ENCODE peak calls at places on chromosomes 13 and 19, in seven cellular contexts. One of them, this sample, is unnamed.

GRCh38 chr13:44007451-44007850 is 127.7 kb downstream of the LACC1 start:
- DNase-seq in GM03348: no peak
- DNase-seq in gastrocnemius medialis: no peak
- DNase-seq in midbrain: no peak
- DNase-seq in endothelial cell: no peak
- DNase-seq in endodermal cell: no peak
- DNase-seq in right cardiac atrium: no peak
- DNase-seq in this sample: no peak

GRCh38 chr13:60617863-60618733 is 221.1 kb downstream of the TDRD3 start:
- DNase-seq in right cardiac atrium: no peak
- DNase-seq in midbrain: peak
- DNase-seq in endothelial cell: peak
- DNase-seq in endodermal cell: peak
- DNase-seq in gastrocnemius medialis: no peak
- DNase-seq in GM03348: peak
- DNase-seq in this sample: peak

GRCh38 chr19:38809592-38810252 is 3.0 kb downstream of the LGALS4 start:
- DNase-seq in gastrocnemius medialis: no peak
- DNase-seq in GM03348: no peak
- DNase-seq in endothelial cell: no peak
- DNase-seq in midbrain: no peak
- DNase-seq in right cardiac atrium: no peak
- DNase-seq in endodermal cell: no peak
- DNase-seq in this sample: no peak

GRCh38 chr19:32464279-32464678 is 58.7 kb downstream of the DPY19L3 start:
- DNase-seq in endothelial cell: no peak
- DNase-seq in endodermal cell: no peak
- DNase-seq in gastrocnemius medialis: no peak
- DNase-seq in GM03348: peak
- DNase-seq in midbrain: no peak
- DNase-seq in right cardiac atrium: no peak
- DNase-seq in this sample: no peak

GRCh38 chr19:18852634-18853033 is 20.9 kb downstream of the UPF1 start:
- DNase-seq in endothelial cell: no peak
- DNase-seq in right cardiac atrium: peak
- DNase-seq in gastrocnemius medialis: no peak
- DNase-seq in midbrain: no peak
- DNase-seq in GM03348: no peak
- DNase-seq in endodermal cell: no peak
- DNase-seq in this sample: no peak

GRCh38 chr13:79810671-79811070 is 329.7 kb downstream of the NDFIP2 start:
- DNase-seq in GM03348: peak
- DNase-seq in endothelial cell: no peak
- DNase-seq in endodermal cell: no peak
- DNase-seq in midbrain: no peak
- DNase-seq in gastrocnemius medialis: no peak
- DNase-seq in right cardiac atrium: no peak
- DNase-seq in this sample: peak

GRCh38 chr13:18212873-18213272 is 968.8 kb downstream of the TUBA3C start:
- DNase-seq in midbrain: no peak
- DNase-seq in gastrocnemius medialis: no peak
- DNase-seq in endothelial cell: no peak
- DNase-seq in right cardiac atrium: no peak
- DNase-seq in endodermal cell: no peak
- DNase-seq in GM03348: no peak
- DNase-seq in this sample: peak

GRCh38 chr19:54248016-54248601 is 5.5 kb upstream of the LILRA6 start:
- DNase-seq in endodermal cell: peak
- DNase-seq in GM03348: peak
- DNase-seq in gastrocnemius medialis: peak
- DNase-seq in right cardiac atrium: no peak
- DNase-seq in endothelial cell: no peak
- DNase-seq in midbrain: peak
- DNase-seq in this sample: no peak

GRCh38 chr19:46999878-47000277 is 19.8 kb upstream of the NPAS1 start:
- DNase-seq in endodermal cell: no peak
- DNase-seq in GM03348: no peak
- DNase-seq in endothelial cell: no peak
- DNase-seq in gastrocnemius medialis: no peak
- DNase-seq in midbrain: no peak
- DNase-seq in right cardiac atrium: no peak
- DNase-seq in this sample: no peak

GRCh38 chr13:76000131-76000530 is 364.0 kb downstream of the LMO7 start:
- DNase-seq in right cardiac atrium: no peak
- DNase-seq in endothelial cell: no peak
- DNase-seq in gastrocnemius medialis: no peak
- DNase-seq in GM03348: no peak
- DNase-seq in midbrain: no peak
- DNase-seq in endodermal cell: no peak
- DNase-seq in this sample: no peak

GRCh38 chr19:48502720-48503018 is 9.0 kb downstream of the LMTK3 start:
- DNase-seq in endothelial cell: no peak
- DNase-seq in endodermal cell: no peak
- DNase-seq in right cardiac atrium: peak
- DNase-seq in GM03348: no peak
- DNase-seq in midbrain: no peak
- DNase-seq in gastrocnemius medialis: no peak
- DNase-seq in this sample: no peak

GRCh38 chr19:45913874-45914830 is at the start of gene NANOS2:
- DNase-seq in endodermal cell: peak
- DNase-seq in right cardiac atrium: no peak
- DNase-seq in gastrocnemius medialis: no peak
- DNase-seq in GM03348: no peak
- DNase-seq in midbrain: no peak
- DNase-seq in endothelial cell: peak
- DNase-seq in this sample: peak

GRCh38 chr19:51422053-51422448 is 4.6 kb upstream of the SIGLEC10 start:
- DNase-seq in endodermal cell: peak
- DNase-seq in midbrain: peak
- DNase-seq in gastrocnemius medialis: peak
- DNase-seq in right cardiac atrium: peak
- DNase-seq in GM03348: peak
- DNase-seq in endothelial cell: peak
- DNase-seq in this sample: peak

GRCh38 chr19:23554548-23554947 is 132.5 kb downstream of the ZNF675 start:
- DNase-seq in endodermal cell: no peak
- DNase-seq in gastrocnemius medialis: no peak
- DNase-seq in GM03348: no peak
- DNase-seq in midbrain: no peak
- DNase-seq in right cardiac atrium: no peak
- DNase-seq in endothelial cell: no peak
- DNase-seq in this sample: no peak

GRCh38 chr19:16232568-16232967 is 34.9 kb downstream of the AP1M1 start:
- DNase-seq in gastrocnemius medialis: no peak
- DNase-seq in endothelial cell: no peak
- DNase-seq in right cardiac atrium: no peak
- DNase-seq in endodermal cell: peak
- DNase-seq in GM03348: no peak
- DNase-seq in midbrain: no peak
- DNase-seq in this sample: no peak

GRCh38 chr13:80278706-80279105 is 62.2 kb downstream of the SPRY2 start:
- DNase-seq in endothelial cell: no peak
- DNase-seq in GM03348: no peak
- DNase-seq in right cardiac atrium: no peak
- DNase-seq in gastrocnemius medialis: no peak
- DNase-seq in midbrain: no peak
- DNase-seq in endodermal cell: no peak
- DNase-seq in this sample: no peak

GRCh38 chr13:110829486-110829885 is 85.4 kb downstream of the ANKRD10 start:
- DNase-seq in gastrocnemius medialis: no peak
- DNase-seq in endothelial cell: no peak
- DNase-seq in right cardiac atrium: no peak
- DNase-seq in midbrain: no peak
- DNase-seq in endodermal cell: peak
- DNase-seq in GM03348: no peak
- DNase-seq in this sample: no peak

GRCh38 chr19:48663667-48664066 is 9.2 kb downstream of the NTN5 start:
- DNase-seq in right cardiac atrium: no peak
- DNase-seq in endothelial cell: no peak
- DNase-seq in GM03348: no peak
- DNase-seq in endodermal cell: no peak
- DNase-seq in midbrain: no peak
- DNase-seq in gastrocnemius medialis: no peak
- DNase-seq in this sample: no peak

GRCh38 chr19:8525401-8525684 is 11.4 kb upstream of the ZNF414 start:
- DNase-seq in midbrain: no peak
- DNase-seq in right cardiac atrium: no peak
- DNase-seq in endothelial cell: no peak
- DNase-seq in GM03348: no peak
- DNase-seq in endodermal cell: no peak
- DNase-seq in gastrocnemius medialis: no peak
- DNase-seq in this sample: no peak

GRCh38 chr13:49584771-49585182 is 581 bp downstream of the RCBTB1 start:
- DNase-seq in midbrain: peak
- DNase-seq in endothelial cell: no peak
- DNase-seq in gastrocnemius medialis: no peak
- DNase-seq in endodermal cell: no peak
- DNase-seq in GM03348: no peak
- DNase-seq in right cardiac atrium: no peak
- DNase-seq in this sample: peak

GRCh38 chr13:52695856-52696255 is 43.2 kb downstream of the SUGT1 start:
- DNase-seq in gastrocnemius medialis: no peak
- DNase-seq in endodermal cell: no peak
- DNase-seq in right cardiac atrium: no peak
- DNase-seq in endothelial cell: no peak
- DNase-seq in GM03348: peak
- DNase-seq in midbrain: no peak
- DNase-seq in this sample: no peak

GRCh38 chr13:96817336-96817941 is 176.8 kb downstream of the OXGR1 start:
- DNase-seq in midbrain: peak
- DNase-seq in endodermal cell: no peak
- DNase-seq in gastrocnemius medialis: no peak
- DNase-seq in endothelial cell: peak
- DNase-seq in GM03348: peak
- DNase-seq in right cardiac atrium: no peak
- DNase-seq in this sample: peak

GRCh38 chr13:93726173-93727019 is 499.8 kb downstream of the GPC6 start:
- DNase-seq in endothelial cell: no peak
- DNase-seq in endodermal cell: no peak
- DNase-seq in gastrocnemius medialis: no peak
- DNase-seq in right cardiac atrium: no peak
- DNase-seq in GM03348: no peak
- DNase-seq in midbrain: no peak
- DNase-seq in this sample: peak

GRCh38 chr13:93900735-93901134 is 578.7 kb downstream of the DCT start:
- DNase-seq in right cardiac atrium: no peak
- DNase-seq in gastrocnemius medialis: no peak
- DNase-seq in endodermal cell: no peak
- DNase-seq in midbrain: no peak
- DNase-seq in endothelial cell: no peak
- DNase-seq in GM03348: no peak
- DNase-seq in this sample: no peak

GRCh38 chr13:111975539-111976473 is 91.1 kb upstream of the SOX1 start:
- DNase-seq in right cardiac atrium: no peak
- DNase-seq in endothelial cell: no peak
- DNase-seq in gastrocnemius medialis: no peak
- DNase-seq in GM03348: no peak
- DNase-seq in endodermal cell: no peak
- DNase-seq in midbrain: no peak
- DNase-seq in this sample: no peak

GRCh38 chr13:49607761-49608160 is 20.5 kb upstream of the ARL11 start:
- DNase-seq in GM03348: no peak
- DNase-seq in right cardiac atrium: no peak
- DNase-seq in gastrocnemius medialis: no peak
- DNase-seq in endodermal cell: no peak
- DNase-seq in midbrain: no peak
- DNase-seq in endothelial cell: no peak
- DNase-seq in this sample: no peak

This sample was measured in mesendoderm.